ENCODE peak calls at places on chromosomes 11 and 22, in four cellular contexts. A is IMR-90, X is H1, N is mesenchymal stem cell. R is an unnamed sample.

GRCh38 chr22:20595461-20595860 is 88.1 kb downstream of the MED15 start:
- DNase-seq in A (no peak), X (no peak), N (no peak), R (no peak)

GRCh38 chr11:112321521-112322172 is 61.0 kb upstream of the PLET1 start:
- DNase-seq in A (peak), X (no peak), N (peak), R (no peak)

GRCh38 chr11:94028436-94028835 is 7.3 kb downstream of the HEPHL1 start:
- DNase-seq in A (peak), X (no peak), N (peak), R (no peak)

GRCh38 chr11:95082576-95083001 is 7.1 kb upstream of the ENDOD1 start:
- DNase-seq in A (no peak), X (no peak), N (no peak), R (no peak)

GRCh38 chr11:119625206-119625988 is 103.6 kb downstream of the NECTIN1 start:
- DNase-seq in A (no peak), X (no peak), N (no peak), R (no peak)

GRCh38 chr22:45869448-45869847 is 107.5 kb downstream of the WNT7B start:
- DNase-seq in A (no peak), X (no peak), N (no peak), R (no peak)

GRCh38 chr11:34236572-34236971 is 121.2 kb downstream of the ABTB2 start:
- DNase-seq in A (no peak), X (no peak), N (no peak), R (no peak)

GRCh38 chr22:44032126-44032730 is 8.1 kb downstream of the PARVB start:
- DNase-seq in A (peak), X (no peak), N (no peak), R (no peak)

GRCh38 chr11:96267001-96267489 is 76.0 kb downstream of the MAML2 start:
- DNase-seq in A (no peak), X (no peak), N (no peak), R (no peak)

GRCh38 chr11:104694259-104695070 is 203.8 kb downstream of the CASP12 start:
- DNase-seq in A (peak), X (no peak), N (peak), R (no peak)
- H3K4me3 ChIP-seq in A (no peak), X (no peak), N (no peak), R (no peak)

DNA sequence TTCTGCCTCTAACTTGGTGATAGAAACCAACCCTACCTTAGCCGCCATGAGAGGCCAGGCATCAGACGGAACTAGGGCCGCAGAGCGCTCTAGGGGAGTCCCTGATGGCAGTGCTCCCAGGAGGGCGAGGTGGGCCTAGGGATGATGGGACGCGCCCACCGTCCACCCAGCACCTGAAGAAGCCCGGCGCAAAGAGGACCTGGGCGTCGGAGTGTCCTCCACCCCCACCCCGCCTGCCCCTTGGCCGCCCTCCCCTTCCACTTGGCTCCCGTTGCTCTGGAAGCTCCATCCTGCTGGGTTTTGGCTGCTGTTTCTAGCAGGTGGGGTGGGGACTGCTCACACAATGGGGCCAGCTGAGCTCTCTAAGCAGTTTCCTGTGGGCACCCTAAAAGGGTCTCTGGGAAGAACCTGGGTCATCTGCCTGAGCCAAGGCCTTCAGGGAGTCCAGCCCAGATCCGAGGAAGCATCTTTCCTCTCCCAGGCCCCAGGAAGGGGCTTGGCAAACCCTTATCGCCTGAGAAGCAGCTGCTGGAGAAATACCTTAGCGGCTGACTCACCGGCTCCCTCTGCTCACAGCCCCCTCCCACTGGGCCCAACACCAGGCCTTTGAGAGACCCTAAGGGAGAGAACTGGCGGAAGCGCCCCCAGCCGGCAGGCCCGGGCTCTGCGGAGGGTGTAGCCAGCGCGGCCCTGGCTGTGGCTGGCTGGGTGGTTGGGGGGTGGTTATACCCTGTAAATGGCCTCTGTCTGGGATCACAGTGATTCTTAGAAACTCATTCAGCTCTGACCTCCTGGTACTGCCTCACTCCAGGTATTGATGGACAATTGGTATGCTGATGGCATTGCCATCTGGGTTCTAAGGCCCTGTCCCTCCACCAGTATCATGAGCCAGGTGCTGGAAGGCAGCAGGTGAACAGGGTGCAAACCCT is 19.3 kb downstream of the CREB3L1 start:
- DNase-seq in A (peak), X (peak), N (peak), R (peak)
- H2BK5ac ChIP-seq in A (peak), X (peak), N (peak), R (no peak)

GRCh38 chr11:12170501-12170900 is 60.1 kb downstream of the MICAL2 start:
- DNase-seq in A (no peak), X (no peak), N (no peak), R (no peak)

GRCh38 chr11:12169822-12170221 is 59.4 kb downstream of the MICAL2 start:
- DNase-seq in A (no peak), X (no peak), N (no peak), R (no peak)

GRCh38 chr11:12171921-12172320 is 61.5 kb downstream of the MICAL2 start:
- DNase-seq in A (no peak), X (no peak), N (no peak), R (no peak)

GRCh38 chr11:12172493-12173013 is 62.2 kb downstream of the MICAL2 start:
- DNase-seq in A (no peak), X (no peak), N (no peak), R (no peak)

DNA sequence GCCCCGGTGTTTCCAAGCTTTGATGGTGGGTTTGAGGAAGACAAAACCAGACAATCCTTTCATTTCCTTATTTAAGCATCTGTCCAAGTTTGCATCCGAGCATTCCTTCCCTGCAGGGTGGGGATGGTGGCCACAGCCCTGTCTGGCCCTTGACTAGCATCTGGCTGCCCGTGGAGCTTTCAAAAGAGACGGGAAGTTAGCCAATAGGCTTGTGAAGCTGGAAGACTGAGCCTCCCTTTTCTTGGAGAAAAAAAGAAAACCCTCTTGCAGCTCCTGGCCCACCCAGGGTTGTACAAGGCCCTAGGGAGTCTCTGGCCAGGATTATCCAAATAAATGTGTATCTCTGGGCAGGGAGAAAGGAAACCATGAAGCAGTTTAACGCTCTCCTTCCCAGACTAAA is 60.6 kb downstream of the MICAL2 start:
- DNase-seq in A (peak), X (no peak), N (peak), R (no peak)
- H4K91ac ChIP-seq in A (peak), X (no peak), N (peak), R (no peak)

DNA sequence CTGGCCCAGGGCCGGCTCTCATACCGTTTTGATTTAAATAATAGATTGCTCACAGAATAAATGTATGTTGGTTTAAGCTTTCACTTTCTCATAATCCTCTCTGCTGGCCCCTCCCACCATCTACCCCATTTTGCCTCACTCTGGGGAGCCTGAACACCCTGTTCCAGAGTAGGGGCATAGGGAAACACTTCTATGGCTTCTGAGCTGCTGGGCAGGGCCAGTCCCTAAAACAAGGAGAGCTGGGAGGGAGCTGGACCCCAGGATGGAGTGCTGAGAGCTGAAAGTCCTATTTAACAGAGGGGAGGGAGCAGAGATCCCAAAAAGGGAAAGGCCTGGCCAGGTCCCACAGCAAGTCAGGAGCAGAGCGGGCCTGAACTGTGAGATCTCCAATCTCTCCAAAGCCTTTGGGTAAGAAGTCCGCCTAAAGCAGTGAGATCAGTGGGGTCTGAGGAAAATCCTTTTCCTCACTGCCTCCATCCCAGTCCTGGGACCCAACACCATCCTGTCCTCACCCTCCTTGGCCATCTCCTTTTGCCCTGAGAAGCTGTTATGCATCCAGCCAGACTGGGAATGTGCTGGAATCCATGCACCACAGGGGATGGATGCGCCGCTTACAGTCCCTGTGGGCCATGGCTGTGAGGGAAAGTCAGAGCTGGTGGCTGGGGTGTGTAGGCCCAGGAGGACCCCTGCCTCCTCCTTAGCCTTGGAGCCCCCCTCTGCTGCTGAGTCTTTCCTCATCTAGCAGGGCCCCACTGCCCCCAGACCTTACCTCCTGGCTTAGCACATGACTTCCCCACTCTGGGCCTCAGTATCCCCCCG is 8.7 kb downstream of the LRRC75B start:
- DNase-seq in A (no peak), X (no peak), N (no peak), R (no peak)
- H3K4me3 ChIP-seq in A (no peak), X (no peak), N (peak), R (no peak)

R was measured in neuronal stem cell.